ENCODE peak calls at places on chromosome 4, in nine cellular contexts. R is cardiac muscle cell, W is choroid plexus epithelial cell, L is GDM1, I is AG04450, Y is SHP77, C is hypothalamus, T is NCI-H1092, P is HL-60. X is an unnamed sample.

GRCh38 chr4:82562553-82562854 is 716 bp upstream of the TMEM150C start:
- DNase-seq in L (no peak), P (no peak), R (no peak), C (no peak), T (no peak), W (no peak), Y (no peak), I (no peak), X (no peak)

GRCh38 chr4:48698029-48698901 is 81.8 kb downstream of the FRYL start:
- DNase-seq in T (no peak), R (peak), P (peak), L (no peak), Y (no peak), I (peak), W (peak), C (no peak), X (no peak)

GRCh38 chr4:3316146-3316545 is 23.3 kb downstream of the RGS12 start:
- DNase-seq in Y (no peak), R (no peak), L (no peak), I (no peak), P (no peak), T (no peak), W (no peak), C (no peak), X (no peak)

GRCh38 chr4:148261861-148262260 is 180.4 kb downstream of the NR3C2 start:
- DNase-seq in I (no peak), T (no peak), P (no peak), Y (no peak), L (no peak), W (no peak), C (no peak), R (no peak), X (no peak)

GRCh38 chr4:185222598-185222997 is 13.2 kb downstream of the SNX25 start:
- DNase-seq in W (peak), I (no peak), Y (no peak), L (no peak), T (no peak), C (no peak), R (no peak), P (no peak), X (no peak)

GRCh38 chr4:41560112-41560511 is 22.2 kb downstream of the LIMCH1 start:
- DNase-seq in I (no peak), Y (no peak), W (no peak), P (no peak), L (no peak), C (no peak), T (no peak), R (no peak), X (no peak)

GRCh38 chr4:53361451-53361850 is 4.4 kb downstream of the SCFD2 start:
- DNase-seq in C (no peak), Y (no peak), R (peak), T (no peak), I (no peak), L (no peak), W (peak), P (no peak), X (no peak)

GRCh38 chr4:70713453-70714026 is 8.2 kb upstream of the RUFY3 start:
- DNase-seq in Y (no peak), P (no peak), I (no peak), T (no peak), W (no peak), L (no peak), C (no peak), R (no peak), X (no peak)

GRCh38 chr4:3765271-3766206 is 646 bp upstream of the ADRA2C start:
- DNase-seq in I (no peak), C (no peak), P (peak), T (peak), R (peak), L (no peak), Y (no peak), W (peak), X (peak)

GRCh38 chr4:165631912-165632311 is 241.1 kb upstream of the TLL1 start:
- DNase-seq in C (no peak), P (no peak), I (no peak), Y (no peak), W (no peak), R (no peak), T (peak), L (no peak), X (no peak)

GRCh38 chr4:154982187-154983047 is 201.3 kb downstream of the RBM46 start:
- DNase-seq in T (no peak), I (peak), P (peak), L (peak), W (peak), R (peak), C (peak), Y (peak), X (peak)

GRCh38 chr4:16026155-16026761 is 57.6 kb downstream of the PROM1 start:
- DNase-seq in P (peak), T (peak), C (no peak), R (peak), Y (no peak), W (peak), L (peak), I (peak), X (no peak)

GRCh38 chr4:153318696-153319320 is 25.7 kb upstream of the MND1 start:
- DNase-seq in R (peak), C (no peak), L (no peak), T (peak), W (peak), I (no peak), Y (no peak), P (peak), X (peak)

GRCh38 chr4:41385486-41385885 is 128.8 kb downstream of the UCHL1 start:
- DNase-seq in R (no peak), W (no peak), C (no peak), T (no peak), Y (no peak), L (no peak), I (no peak), P (no peak), X (no peak)

GRCh38 chr4:121070274-121070673 is 2.1 kb downstream of the NDNF start:
- DNase-seq in L (no peak), P (no peak), C (no peak), W (no peak), T (no peak), Y (peak), R (no peak), I (no peak), X (peak)

GRCh38 chr4:183165371-183165770 is 66.3 kb downstream of the WWC2 start:
- DNase-seq in L (no peak), P (no peak), Y (no peak), W (peak), C (no peak), R (peak), T (no peak), I (no peak), X (no peak)

GRCh38 chr4:41144812-41145211 is 69.5 kb downstream of the APBB2 start:
- DNase-seq in P (no peak), C (no peak), L (no peak), I (no peak), R (peak), Y (no peak), W (peak), T (no peak), X (no peak)

GRCh38 chr4:107711831-107712230 is 8.2 kb downstream of the PAPSS1 start:
- DNase-seq in Y (no peak), C (no peak), P (no peak), L (no peak), R (no peak), T (no peak), W (no peak), I (no peak), X (peak)

GRCh38 chr4:76386566-76387305 is 34.2 kb downstream of the CCDC158 start:
- DNase-seq in R (peak), C (no peak), Y (no peak), I (no peak), L (no peak), W (no peak), P (peak), T (no peak), X (no peak)

GRCh38 chr4:85498068-85498733 is 23.3 kb downstream of the ARHGAP24 start:
- DNase-seq in I (no peak), L (peak), T (no peak), C (no peak), R (peak), W (peak), P (peak), Y (no peak), X (no peak)

GRCh38 chr4:8647626-8648025 is 55.1 kb downstream of the CPZ start:
- DNase-seq in R (no peak), Y (no peak), L (no peak), T (no peak), P (no peak), C (no peak), I (no peak), W (no peak), X (peak)

GRCh38 chr4:4762909-4763814 is 96.3 kb upstream of the MSX1 start:
- DNase-seq in C (no peak), R (peak), L (no peak), W (peak), I (peak), P (peak), Y (no peak), T (no peak), X (no peak)

GRCh38 chr4:14920237-14920636 is 82.0 kb upstream of the CPEB2 start:
- DNase-seq in L (no peak), W (no peak), T (no peak), C (no peak), P (no peak), I (no peak), R (no peak), Y (no peak), X (no peak)

GRCh38 chr4:166318810-166319525 is 445.9 kb downstream of the TLL1 start:
- DNase-seq in Y (no peak), L (no peak), P (no peak), W (peak), C (no peak), R (peak), I (no peak), T (no peak), X (no peak)

GRCh38 chr4:90142091-90142490 is 14.9 kb downstream of the CCSER1 start:
- DNase-seq in Y (no peak), W (no peak), C (no peak), P (no peak), I (no peak), T (no peak), R (no peak), L (no peak), X (no peak)

GRCh38 chr4:5893013-5893580 is at the start of gene CRMP1:
- DNase-seq in L (no peak), P (no peak), C (peak), Y (no peak), T (peak), R (peak), I (no peak), W (no peak), X (peak)

GRCh38 chr4:179163147-179163546 is 1720.9 kb upstream of the AGA start:
- DNase-seq in C (no peak), P (no peak), R (no peak), W (no peak), L (no peak), Y (no peak), I (no peak), T (no peak), X (no peak)

GRCh38 chr4:102477657-102478056 is 23.5 kb upstream of the NFKB1 start:
- DNase-seq in L (no peak), Y (no peak), C (no peak), R (no peak), W (peak), I (peak), T (no peak), P (no peak), X (no peak)

GRCh38 chr4:87982446-87982845 is 6.9 kb downstream of the SPP1 start:
- DNase-seq in L (no peak), I (no peak), Y (no peak), C (no peak), R (peak), W (no peak), T (no peak), P (no peak), X (no peak)

GRCh38 chr4:151468715-151469696 is 60.0 kb downstream of the FHIP1A start:
- DNase-seq in W (peak), L (no peak), C (no peak), P (no peak), Y (no peak), R (no peak), T (no peak), I (no peak), X (no peak)

GRCh38 chr4:81577392-81577791 is 105.7 kb upstream of the RASGEF1B start:
- DNase-seq in W (no peak), L (no peak), Y (no peak), T (no peak), R (no peak), P (no peak), C (no peak), I (no peak), X (no peak)

GRCh38 chr4:48100248-48100647 is 33.8 kb downstream of the TXK start:
- DNase-seq in T (no peak), I (no peak), C (no peak), W (no peak), L (no peak), Y (no peak), R (no peak), P (no peak), X (no peak)

GRCh38 chr4:5683566-5683965 is 24.8 kb downstream of the EVC2 start:
- DNase-seq in T (no peak), L (no peak), W (peak), Y (peak), P (no peak), I (no peak), C (no peak), R (peak), X (no peak)

GRCh38 chr4:86033171-86033570 is 326.7 kb downstream of the MAPK10 start:
- DNase-seq in T (peak), W (peak), L (peak), C (peak), I (no peak), R (peak), Y (peak), P (peak), X (no peak)

GRCh38 chr4:113635739-113636437 is 125.7 kb downstream of the CAMK2D start:
- DNase-seq in Y (no peak), T (no peak), P (no peak), I (peak), C (no peak), W (peak), L (no peak), R (peak), X (no peak)

GRCh38 chr4:123449780-123450179 is 53.2 kb downstream of the SPRY1 start:
- DNase-seq in T (no peak), C (no peak), I (no peak), W (peak), P (no peak), R (peak), L (no peak), Y (no peak), X (no peak)

GRCh38 chr4:68342139-68342538 is 7.8 kb downstream of the YTHDC1 start:
- DNase-seq in I (no peak), Y (no peak), L (no peak), C (no peak), P (no peak), T (no peak), W (peak), R (peak), X (peak)

GRCh38 chr4:180557348-180557747 is 1685.9 kb upstream of the TENM3 start:
- DNase-seq in Y (no peak), P (no peak), T (no peak), W (no peak), C (no peak), L (no peak), I (no peak), R (no peak), X (peak)